ENCODE peak calls at places on chromosomes 4 and X, in seven cellular contexts. P is BE2C; S is adipocyte; O is GM12864; A is CD4-positive, alpha-beta memory T cell; X is A549; G is effector memory CD4-positive, alpha-beta T cell. L is an unnamed sample.

GRCh38 chr4:114423582-114423981 is 175.0 kb upstream of the UGT8 start:
- DNase-seq in S (no peak), P (no peak), G (no peak), X (no peak), A (no peak), O (peak), L (no peak)

GRCh38 chrX:1147641-1148515 is 64.6 kb downstream of the CRLF2 start:
- DNase-seq in A (no peak), G (no peak), X (no peak), O (no peak), P (no peak), S (no peak), L (no peak)

GRCh38 chr4:134470544-134470943 is 269.0 kb upstream of the PABPC4L start:
- DNase-seq in X (no peak), G (no peak), O (no peak), P (peak), S (peak), A (no peak), L (peak)

GRCh38 chr4:26144526-26145167 is 176.2 kb upstream of the RBPJ start:
- DNase-seq in S (peak), A (no peak), P (no peak), O (no peak), X (no peak), G (no peak), L (no peak)

GRCh38 chr4:26325191-26325590 is 4.4 kb downstream of the RBPJ start:
- DNase-seq in G (no peak), A (peak), P (no peak), O (no peak), S (peak), X (no peak), L (peak)

GRCh38 chr4:102299708-102300107 is 45.6 kb downstream of the SLC39A8 start:
- DNase-seq in X (peak), S (peak), O (peak), P (peak), A (peak), G (no peak), L (peak)

GRCh38 chrX:76550016-76550415 is 122.5 kb downstream of the MAGEE1 start:
- DNase-seq in X (no peak), A (no peak), O (no peak), G (no peak), P (no peak), S (no peak), L (no peak)

GRCh38 chr4:3290476-3290875 is 2.3 kb upstream of the RGS12 start:
- DNase-seq in O (no peak), G (no peak), X (no peak), S (no peak), A (no peak), P (no peak), L (no peak)

GRCh38 chr4:80322716-80323115 is 12.8 kb upstream of the CFAP299 start:
- DNase-seq in O (no peak), A (no peak), S (peak), X (no peak), P (no peak), G (no peak), L (no peak)

GRCh38 chr4:88010921-88011320 is 3.5 kb downstream of the PKD2 start:
- DNase-seq in X (no peak), S (peak), P (no peak), G (no peak), O (no peak), A (no peak), L (no peak)
- H3K4me3 ChIP-seq in X (no peak), S (peak), P (no peak), G (no peak), O (no peak), A (no peak), L (no peak)

GRCh38 chr4:106317815-106318214 is 1.5 kb downstream of the AIMP1 start:
- DNase-seq in P (no peak), X (no peak), O (no peak), A (no peak), S (no peak), G (no peak), L (no peak)
- H3K4me3 ChIP-seq in P (peak), X (peak), O (peak), A (no peak), S (peak), G (peak), L (peak)

DNA sequence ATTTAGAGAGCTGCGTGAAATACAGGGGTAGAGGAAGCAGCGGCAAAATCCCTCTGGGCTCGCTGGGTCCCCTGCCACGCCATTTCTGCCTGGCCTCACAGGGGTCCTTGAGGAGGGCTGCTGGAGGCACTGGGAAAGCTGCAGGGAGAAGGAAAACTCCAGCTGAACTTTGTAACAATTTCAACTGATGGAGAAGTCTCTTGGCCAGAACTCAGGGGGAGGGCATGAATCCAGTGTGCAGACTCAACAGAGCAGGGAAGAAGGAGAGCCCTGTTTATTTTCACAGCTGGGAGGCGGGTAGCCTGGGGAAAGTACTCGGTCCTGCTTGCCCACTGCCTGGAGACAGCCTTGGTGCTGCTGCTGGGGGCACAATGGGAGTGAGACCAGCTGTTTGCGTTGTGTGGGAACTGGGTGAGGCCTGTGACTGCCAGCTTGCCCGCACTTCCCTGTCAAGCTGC is 93.2 kb upstream of the MAPK10 start:
- DNase-seq in O (no peak), P (no peak), S (peak), A (no peak), X (no peak), G (no peak), L (no peak)
- H3K4me3 ChIP-seq in O (no peak), P (no peak), S (peak), A (no peak), X (no peak), G (no peak), L (no peak)

DNA sequence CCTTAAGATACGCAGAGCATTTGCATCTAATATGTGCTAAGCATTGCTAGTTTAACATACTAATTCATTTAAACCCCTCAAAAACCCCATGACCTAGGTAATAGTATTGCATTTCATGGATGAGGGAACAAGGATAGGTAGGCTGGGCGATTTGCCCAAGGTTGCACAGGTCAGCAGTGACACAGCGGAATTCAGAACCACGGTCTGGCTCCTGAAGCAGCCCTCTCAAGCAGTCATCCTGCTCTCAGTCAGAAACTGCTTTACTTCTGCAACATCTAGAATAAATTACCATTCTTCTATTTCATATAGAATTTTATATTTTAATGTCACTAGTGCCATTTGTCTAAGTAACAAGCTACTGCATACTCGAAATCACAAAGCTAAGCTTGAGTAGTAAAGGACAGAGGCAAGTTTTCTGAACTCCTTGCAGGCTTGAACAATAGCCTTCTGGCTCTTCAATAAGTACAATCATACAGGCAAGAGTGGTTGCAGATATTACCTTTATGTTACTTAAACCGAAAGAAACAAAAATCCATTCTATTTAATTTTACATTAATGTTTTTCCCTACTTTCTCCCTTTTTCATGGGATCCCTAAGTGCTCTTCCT is 555 bp upstream of the SPP1 start:
- DNase-seq in O (no peak), S (no peak), G (no peak), X (peak), P (no peak), A (no peak), L (no peak)
- H3K4me3 ChIP-seq in O (no peak), S (no peak), G (no peak), X (peak), P (no peak), A (no peak), L (no peak)

DNA sequence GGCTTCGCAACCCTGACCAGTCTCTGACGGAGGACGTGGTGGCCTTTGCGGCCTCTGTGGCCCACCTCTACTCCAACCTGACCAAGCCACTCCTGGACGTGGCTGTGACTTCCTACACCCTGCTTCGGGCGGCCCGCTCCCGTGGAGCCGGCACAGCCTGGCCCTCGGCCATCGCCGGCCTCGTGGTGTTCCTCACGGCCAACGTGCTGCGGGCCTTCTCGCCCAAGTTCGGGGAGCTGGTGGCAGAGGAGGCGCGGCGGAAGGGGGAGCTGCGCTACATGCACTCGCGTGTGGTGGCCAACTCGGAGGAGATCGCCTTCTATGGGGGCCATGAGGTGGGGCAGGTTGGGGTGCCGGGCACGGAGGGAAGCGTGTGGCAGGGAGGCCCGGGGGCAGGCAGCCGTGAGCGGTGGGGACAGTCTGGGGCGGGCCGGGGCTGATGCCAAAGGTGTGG is 1.2 kb downstream of the ABCD1 start:
- DNase-seq in P (no peak), S (no peak), A (no peak), X (no peak), G (no peak), O (no peak), L (no peak)
- H3K4me3 ChIP-seq in P (no peak), S (peak), A (no peak), X (no peak), G (no peak), O (no peak), L (peak)

GRCh38 chrX:140439455-140439854 is 65.4 kb downstream of the SOX3 start:
- DNase-seq in X (no peak), S (no peak), O (no peak), G (no peak), P (no peak), A (no peak), L (no peak)
- H3K4me3 ChIP-seq in X (no peak), S (no peak), O (no peak), G (no peak), P (no peak), A (no peak), L (no peak)

GRCh38 chr4:169440446-169440845 is 169.7 kb upstream of the SH3RF1 start:
- DNase-seq in S (no peak), A (no peak), X (no peak), O (no peak), G (no peak), P (no peak), L (no peak)

GRCh38 chr4:169438057-169438480 is 167.3 kb upstream of the SH3RF1 start:
- DNase-seq in P (no peak), O (no peak), G (no peak), S (no peak), X (no peak), A (no peak), L (peak)

GRCh38 chr4:169436734-169437133 is 166.0 kb upstream of the SH3RF1 start:
- DNase-seq in A (no peak), S (no peak), G (no peak), X (no peak), P (no peak), O (no peak), L (no peak)

GRCh38 chr4:169437299-169438047 is 166.7 kb upstream of the SH3RF1 start:
- DNase-seq in P (no peak), A (no peak), O (peak), G (no peak), X (no peak), S (no peak), L (no peak)

GRCh38 chr4:169439244-169439643 is 168.5 kb upstream of the SH3RF1 start:
- DNase-seq in S (peak), O (no peak), G (no peak), X (no peak), A (no peak), P (no peak), L (peak)
- H3K4me3 ChIP-seq in S (no peak), O (no peak), G (no peak), X (no peak), A (no peak), P (no peak), L (no peak)

GRCh38 chr4:155445306-155445705 is 68.5 kb upstream of the MAP9 start:
- DNase-seq in X (no peak), S (no peak), A (no peak), O (no peak), G (no peak), P (no peak), L (no peak)

GRCh38 chr4:155444695-155445094 is 67.9 kb upstream of the MAP9 start:
- DNase-seq in O (no peak), P (no peak), A (no peak), G (no peak), S (no peak), X (no peak), L (no peak)

GRCh38 chr4:155441475-155441874 is 64.7 kb upstream of the MAP9 start:
- DNase-seq in A (no peak), P (no peak), G (no peak), S (no peak), X (no peak), O (no peak), L (no peak)

DNA sequence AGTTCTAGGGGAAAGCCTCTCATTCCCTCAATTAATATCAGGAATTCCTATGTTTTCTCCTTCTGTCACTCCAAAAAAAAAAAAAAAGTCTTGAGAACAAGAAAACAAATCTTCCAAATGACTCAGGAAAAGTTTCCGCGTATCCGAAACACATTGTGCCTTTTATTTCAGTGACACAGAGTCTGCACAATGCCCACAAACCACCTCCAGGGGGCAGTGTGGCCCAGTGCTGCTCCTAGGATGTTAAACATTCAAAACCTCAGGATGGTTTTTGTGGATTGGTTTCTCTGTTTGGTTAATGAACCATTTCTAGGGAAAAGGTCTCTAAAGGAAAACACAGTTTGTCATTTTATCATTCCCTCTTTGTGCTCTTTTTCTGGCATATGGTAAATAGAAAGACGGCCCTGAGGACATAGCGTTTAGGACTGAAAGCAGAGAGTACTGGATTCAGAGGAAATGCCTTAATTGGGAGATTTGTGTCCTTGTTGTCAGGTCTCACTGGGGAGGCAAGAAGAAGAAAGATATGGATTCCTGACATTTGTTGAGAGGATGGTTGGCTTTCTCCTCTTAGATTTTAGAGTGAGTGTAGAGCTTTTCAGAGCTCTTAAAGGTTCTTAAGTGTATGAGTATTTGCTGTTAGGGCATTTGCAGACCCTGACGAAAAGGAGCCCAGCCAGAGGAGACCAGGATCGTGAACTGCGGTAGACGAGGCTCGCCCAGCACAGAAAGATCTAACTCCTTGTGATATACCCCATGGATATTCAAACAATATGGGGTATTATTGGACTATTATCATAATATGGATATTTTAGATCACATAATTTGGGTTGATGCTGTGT is 65.7 kb upstream of the MAP9 start:
- DNase-seq in O (no peak), X (peak), P (peak), G (peak), S (peak), A (peak), L (peak)
- H3K4me3 ChIP-seq in O (no peak), X (peak), P (no peak), G (no peak), S (peak), A (no peak), L (no peak)

GRCh38 chrX:53073115-53073581 is 9.0 kb upstream of the TSPYL2 start:
- DNase-seq in X (no peak), S (no peak), A (no peak), G (no peak), O (no peak), P (peak), L (no peak)
- H3K4me3 ChIP-seq in X (no peak), S (no peak), A (no peak), G (no peak), O (no peak), P (no peak), L (no peak)

GRCh38 chrX:150363561-150364346 is 637 bp downstream of the MAMLD1 start:
- DNase-seq in G (no peak), O (no peak), X (peak), A (peak), S (peak), P (no peak), L (no peak)
- H3K4me3 ChIP-seq in G (peak), O (no peak), X (peak), A (peak), S (peak), P (no peak), L (peak)